ENCODE peak calls at places on chromosomes 5 and 9, in six cellular contexts. One of them, this sample, is unnamed.

GRCh38 chr5:525916-526315 is 1.7 kb upstream of the SLC9A3 start:
- DNase-seq in CD8-positive, alpha-beta T cell: peak; percentile 9
- DNase-seq in WERI-Rb-1: no peak
- DNase-seq in endothelial cell: no peak
- DNase-seq in upper lobe of right lung: no peak
- DNase-seq in WTC11: no peak
- DNase-seq in this sample: no peak

GRCh38 chr9:86948153-86948929 is 1.0 kb upstream of the GAS1 start:
- DNase-seq in CD8-positive, alpha-beta T cell: peak; percentile 71
- DNase-seq in WERI-Rb-1: peak; percentile 52
- DNase-seq in endothelial cell: peak; percentile 80
- DNase-seq in upper lobe of right lung: peak; percentile 83
- DNase-seq in WTC11: peak; percentile 80
- DNase-seq in this sample: peak; percentile 69

GRCh38 chr5:181170996-181171395 is 23.6 kb downstream of the OR2V2 start:
- DNase-seq in CD8-positive, alpha-beta T cell: no peak
- DNase-seq in WERI-Rb-1: no peak
- DNase-seq in endothelial cell: no peak
- DNase-seq in upper lobe of right lung: no peak
- DNase-seq in WTC11: no peak
- DNase-seq in this sample: no peak

GRCh38 chr5:111364992-111365391 is 140.8 kb downstream of the CAMK4 start:
- DNase-seq in CD8-positive, alpha-beta T cell: no peak
- DNase-seq in WERI-Rb-1: no peak
- DNase-seq in endothelial cell: no peak
- DNase-seq in upper lobe of right lung: no peak
- DNase-seq in WTC11: no peak
- DNase-seq in this sample: no peak

GRCh38 chr9:130499804-130500263 is 55.1 kb downstream of the ASS1 start:
- DNase-seq in CD8-positive, alpha-beta T cell: no peak
- DNase-seq in WERI-Rb-1: no peak
- DNase-seq in endothelial cell: no peak
- DNase-seq in upper lobe of right lung: no peak
- DNase-seq in WTC11: no peak
- DNase-seq in this sample: no peak

GRCh38 chr5:167814828-167815227 is 476.6 kb upstream of the WWC1 start:
- DNase-seq in CD8-positive, alpha-beta T cell: no peak
- DNase-seq in WERI-Rb-1: no peak
- DNase-seq in endothelial cell: peak; percentile 6
- DNase-seq in upper lobe of right lung: no peak
- DNase-seq in WTC11: peak; percentile 23
- DNase-seq in this sample: no peak

GRCh38 chr5:143657814-143658395 is 154.1 kb upstream of the HMHB1 start:
- DNase-seq in CD8-positive, alpha-beta T cell: no peak
- DNase-seq in WERI-Rb-1: no peak
- DNase-seq in endothelial cell: no peak
- DNase-seq in upper lobe of right lung: no peak
- DNase-seq in WTC11: no peak
- DNase-seq in this sample: no peak

GRCh38 chr5:167244583-167244982 is 1046.9 kb upstream of the WWC1 start:
- DNase-seq in CD8-positive, alpha-beta T cell: no peak
- DNase-seq in WERI-Rb-1: peak; percentile 58
- DNase-seq in endothelial cell: peak; percentile 26
- DNase-seq in upper lobe of right lung: no peak
- DNase-seq in WTC11: peak; percentile 65
- DNase-seq in this sample: peak; percentile 25

GRCh38 chr5:105616599-105616998 is 2054.0 kb upstream of the NUDT12 start:
- DNase-seq in CD8-positive, alpha-beta T cell: no peak
- DNase-seq in WERI-Rb-1: no peak
- DNase-seq in endothelial cell: no peak
- DNase-seq in upper lobe of right lung: no peak
- DNase-seq in WTC11: no peak
- DNase-seq in this sample: no peak

GRCh38 chr9:2234371-2234893 is 219.3 kb downstream of the SMARCA2 start:
- DNase-seq in CD8-positive, alpha-beta T cell: no peak
- DNase-seq in WERI-Rb-1: peak; percentile 46
- DNase-seq in endothelial cell: no peak
- DNase-seq in upper lobe of right lung: no peak
- DNase-seq in WTC11: no peak
- DNase-seq in this sample: no peak

GRCh38 chr5:78504726-78505431 is 143.7 kb downstream of the LHFPL2 start:
- DNase-seq in CD8-positive, alpha-beta T cell: no peak
- DNase-seq in WERI-Rb-1: no peak
- DNase-seq in endothelial cell: no peak
- DNase-seq in upper lobe of right lung: no peak
- DNase-seq in WTC11: no peak
- DNase-seq in this sample: no peak

GRCh38 chr5:177981296-177982071 is 14.6 kb downstream of the PROP1 start:
- DNase-seq in CD8-positive, alpha-beta T cell: no peak
- DNase-seq in WERI-Rb-1: no peak
- DNase-seq in endothelial cell: no peak
- DNase-seq in upper lobe of right lung: no peak
- DNase-seq in WTC11: no peak
- DNase-seq in this sample: no peak

GRCh38 chr5:177983763-177984564 is 12.1 kb downstream of the PROP1 start:
- DNase-seq in CD8-positive, alpha-beta T cell: no peak
- DNase-seq in WERI-Rb-1: no peak
- DNase-seq in endothelial cell: no peak
- DNase-seq in upper lobe of right lung: no peak
- DNase-seq in WTC11: peak; percentile 34
- DNase-seq in this sample: no peak

GRCh38 chr5:177980776-177981175 is 15.3 kb downstream of the PROP1 start:
- DNase-seq in CD8-positive, alpha-beta T cell: no peak
- DNase-seq in WERI-Rb-1: no peak
- DNase-seq in endothelial cell: no peak
- DNase-seq in upper lobe of right lung: no peak
- DNase-seq in WTC11: peak; percentile 34
- DNase-seq in this sample: no peak

GRCh38 chr5:177982956-177983355 is 13.1 kb downstream of the PROP1 start:
- DNase-seq in CD8-positive, alpha-beta T cell: no peak
- DNase-seq in WERI-Rb-1: no peak
- DNase-seq in endothelial cell: no peak
- DNase-seq in upper lobe of right lung: no peak
- DNase-seq in WTC11: no peak
- DNase-seq in this sample: no peak

GRCh38 chr5:177982072-177982727 is 13.8 kb downstream of the PROP1 start:
- DNase-seq in CD8-positive, alpha-beta T cell: peak; percentile 40
- DNase-seq in WERI-Rb-1: peak; percentile 15
- DNase-seq in endothelial cell: no peak
- DNase-seq in upper lobe of right lung: peak; percentile 74
- DNase-seq in WTC11: peak; percentile 82
- DNase-seq in this sample: no peak
- TF ChIP-seq CTCF in CD8-positive, alpha-beta T cell: no peak
- TF ChIP-seq CTCF in WERI-Rb-1: peak; percentile 47
- TF ChIP-seq CTCF in endothelial cell: no peak
- TF ChIP-seq CTCF in upper lobe of right lung: peak; percentile 38
- TF ChIP-seq CTCF in WTC11: peak; percentile 49
- TF ChIP-seq CTCF in this sample: peak; percentile 25

DNA sequence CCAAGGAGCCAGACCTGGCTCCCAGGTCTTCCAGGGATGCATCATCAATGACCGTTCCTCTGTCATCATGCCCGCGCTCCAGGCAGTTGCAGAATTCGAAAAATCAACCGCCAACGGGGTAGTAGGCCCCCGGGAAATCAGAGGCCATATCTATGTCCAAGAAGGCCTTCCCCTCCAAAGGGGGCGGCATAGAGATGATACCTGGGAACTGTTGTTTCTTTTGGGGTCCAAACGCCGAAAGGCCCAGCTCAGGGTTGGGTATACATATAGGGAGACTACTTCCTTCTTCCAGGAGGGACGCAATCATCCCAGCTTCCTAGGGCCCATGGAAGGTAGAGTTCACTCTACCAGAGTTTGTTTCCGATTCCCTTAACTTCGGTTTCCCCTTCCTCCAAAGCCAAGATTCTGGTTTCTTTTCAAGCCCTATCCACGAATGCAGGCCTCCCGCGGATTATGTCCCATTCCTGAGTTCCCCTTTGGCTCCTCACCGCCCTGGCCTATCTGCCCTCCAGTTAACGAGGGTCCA is 754 bp downstream of the DCAF12 start:
- DNase-seq in CD8-positive, alpha-beta T cell: no peak
- DNase-seq in WERI-Rb-1: peak; percentile 9
- DNase-seq in endothelial cell: peak; percentile 18
- DNase-seq in upper lobe of right lung: no peak
- DNase-seq in WTC11: peak; percentile 16
- DNase-seq in this sample: no peak
- TF ChIP-seq CTCF in CD8-positive, alpha-beta T cell: no peak
- TF ChIP-seq CTCF in WERI-Rb-1: no peak
- TF ChIP-seq CTCF in endothelial cell: no peak
- TF ChIP-seq CTCF in upper lobe of right lung: no peak
- TF ChIP-seq CTCF in WTC11: no peak
- TF ChIP-seq CTCF in this sample: no peak

GRCh38 chr5:154311362-154311761 is 120.8 kb downstream of the GALNT10 start:
- DNase-seq in CD8-positive, alpha-beta T cell: no peak
- DNase-seq in WERI-Rb-1: no peak
- DNase-seq in endothelial cell: no peak
- DNase-seq in upper lobe of right lung: no peak
- DNase-seq in WTC11: no peak
- DNase-seq in this sample: no peak

GRCh38 chr5:154312000-154312399 is 121.5 kb downstream of the GALNT10 start:
- DNase-seq in CD8-positive, alpha-beta T cell: no peak
- DNase-seq in WERI-Rb-1: no peak
- DNase-seq in endothelial cell: no peak
- DNase-seq in upper lobe of right lung: no peak
- DNase-seq in WTC11: no peak
- DNase-seq in this sample: no peak

GRCh38 chr5:154308457-154309360 is 118.2 kb downstream of the GALNT10 start:
- DNase-seq in CD8-positive, alpha-beta T cell: no peak
- DNase-seq in WERI-Rb-1: no peak
- DNase-seq in endothelial cell: no peak
- DNase-seq in upper lobe of right lung: no peak
- DNase-seq in WTC11: no peak
- DNase-seq in this sample: no peak

GRCh38 chr5:154309361-154309725 is 118.8 kb downstream of the GALNT10 start:
- DNase-seq in CD8-positive, alpha-beta T cell: no peak
- DNase-seq in WERI-Rb-1: no peak
- DNase-seq in endothelial cell: no peak
- DNase-seq in upper lobe of right lung: no peak
- DNase-seq in WTC11: no peak
- DNase-seq in this sample: no peak

GRCh38 chr5:154309805-154310204 is 119.3 kb downstream of the GALNT10 start:
- DNase-seq in CD8-positive, alpha-beta T cell: no peak
- DNase-seq in WERI-Rb-1: no peak
- DNase-seq in endothelial cell: no peak
- DNase-seq in upper lobe of right lung: no peak
- DNase-seq in WTC11: no peak
- DNase-seq in this sample: no peak
- TF ChIP-seq CTCF in CD8-positive, alpha-beta T cell: no peak
- TF ChIP-seq CTCF in WERI-Rb-1: no peak
- TF ChIP-seq CTCF in endothelial cell: no peak
- TF ChIP-seq CTCF in upper lobe of right lung: no peak
- TF ChIP-seq CTCF in WTC11: no peak
- TF ChIP-seq CTCF in this sample: no peak

GRCh38 chr9:73199448-73199847 is 47.8 kb downstream of the ANXA1 start:
- DNase-seq in CD8-positive, alpha-beta T cell: no peak
- DNase-seq in WERI-Rb-1: no peak
- DNase-seq in endothelial cell: no peak
- DNase-seq in upper lobe of right lung: no peak
- DNase-seq in WTC11: no peak
- DNase-seq in this sample: no peak

GRCh38 chr9:73204910-73205309 is 53.2 kb downstream of the ANXA1 start:
- DNase-seq in CD8-positive, alpha-beta T cell: no peak
- DNase-seq in WERI-Rb-1: no peak
- DNase-seq in endothelial cell: no peak
- DNase-seq in upper lobe of right lung: no peak
- DNase-seq in WTC11: no peak
- DNase-seq in this sample: no peak

GRCh38 chr9:73202992-73203391 is 51.3 kb downstream of the ANXA1 start:
- DNase-seq in CD8-positive, alpha-beta T cell: no peak
- DNase-seq in WERI-Rb-1: no peak
- DNase-seq in endothelial cell: no peak
- DNase-seq in upper lobe of right lung: no peak
- DNase-seq in WTC11: no peak
- DNase-seq in this sample: no peak

GRCh38 chr9:73200694-73201432 is 49.2 kb downstream of the ANXA1 start:
- DNase-seq in CD8-positive, alpha-beta T cell: no peak
- DNase-seq in WERI-Rb-1: peak; percentile 74
- DNase-seq in endothelial cell: no peak
- DNase-seq in upper lobe of right lung: no peak
- DNase-seq in WTC11: no peak
- DNase-seq in this sample: no peak

GRCh38 chr9:73199886-73200285 is 48.2 kb downstream of the ANXA1 start:
- DNase-seq in CD8-positive, alpha-beta T cell: no peak
- DNase-seq in WERI-Rb-1: peak; percentile 82
- DNase-seq in endothelial cell: no peak
- DNase-seq in upper lobe of right lung: no peak
- DNase-seq in WTC11: peak; percentile 33
- DNase-seq in this sample: peak; percentile 15
- TF ChIP-seq CTCF in CD8-positive, alpha-beta T cell: no peak
- TF ChIP-seq CTCF in WERI-Rb-1: peak; percentile 78
- TF ChIP-seq CTCF in endothelial cell: no peak
- TF ChIP-seq CTCF in upper lobe of right lung: no peak
- TF ChIP-seq CTCF in WTC11: peak; percentile 13
- TF ChIP-seq CTCF in this sample: peak; percentile 18

GRCh38 chr5:36214434-36214833 is 27.3 kb downstream of the NADK2 start:
- DNase-seq in CD8-positive, alpha-beta T cell: no peak
- DNase-seq in WERI-Rb-1: no peak
- DNase-seq in endothelial cell: no peak
- DNase-seq in upper lobe of right lung: no peak
- DNase-seq in WTC11: no peak
- DNase-seq in this sample: no peak
- TF ChIP-seq CTCF in CD8-positive, alpha-beta T cell: no peak
- TF ChIP-seq CTCF in WERI-Rb-1: no peak
- TF ChIP-seq CTCF in endothelial cell: no peak
- TF ChIP-seq CTCF in upper lobe of right lung: peak; percentile 15
- TF ChIP-seq CTCF in WTC11: no peak
- TF ChIP-seq CTCF in this sample: no peak

GRCh38 chr5:177382423-177383029 is 1.7 kb upstream of the SLC34A1 start:
- DNase-seq in CD8-positive, alpha-beta T cell: peak; percentile 51
- DNase-seq in WERI-Rb-1: no peak
- DNase-seq in endothelial cell: no peak
- DNase-seq in upper lobe of right lung: no peak
- DNase-seq in WTC11: peak; percentile 46
- DNase-seq in this sample: no peak
- TF ChIP-seq CTCF in CD8-positive, alpha-beta T cell: no peak
- TF ChIP-seq CTCF in WERI-Rb-1: peak; percentile 43
- TF ChIP-seq CTCF in endothelial cell: no peak
- TF ChIP-seq CTCF in upper lobe of right lung: no peak
- TF ChIP-seq CTCF in WTC11: no peak
- TF ChIP-seq CTCF in this sample: no peak

This sample was measured in neural crest cell.